ENCODE peak calls at places on chromosomes 5 and 9, in four cellular contexts. G is heart left ventricle, H is prostate gland, P is body of pancreas. V is an unnamed sample.

GRCh38 chr5:107671742-107672211 is 1.0 kb upstream of the EFNA5 start:
- DNase-seq in P (no peak), H (no peak), G (no peak), V (no peak)

GRCh38 chr5:167888395-167888794 is 403.1 kb upstream of the WWC1 start:
- DNase-seq in H (no peak), G (no peak), P (no peak), V (no peak)

GRCh38 chr5:95850391-95850894 is 27.9 kb upstream of the GLRX start:
- DNase-seq in H (no peak), P (peak), G (no peak), V (no peak)

GRCh38 chr9:129313331-129313955 is 135.4 kb upstream of the IER5L start:
- DNase-seq in P (no peak), H (no peak), G (no peak), V (peak)

GRCh38 chr9:87643111-87643650 is 82.7 kb upstream of the CTSL start:
- DNase-seq in P (peak), G (no peak), H (no peak), V (no peak)

GRCh38 chr5:154055225-154055624 is 16.5 kb downstream of the MFAP3 start:
- DNase-seq in G (no peak), P (no peak), H (no peak), V (no peak)

GRCh38 chr9:132488611-132489010 is 78.6 kb downstream of the CFAP77 start:
- DNase-seq in G (no peak), P (no peak), H (no peak), V (no peak)

GRCh38 chr5:170986598-170986997 is 124.8 kb downstream of the RANBP17 start:
- DNase-seq in G (no peak), P (no peak), H (no peak), V (no peak)

GRCh38 chr5:135541969-135542502 is 6.3 kb upstream of the NEUROG1 start:
- DNase-seq in P (no peak), H (no peak), G (no peak), V (peak)

GRCh38 chr9:116555102-116555501 is 132.0 kb upstream of the TRIM32 start:
- DNase-seq in G (peak), H (no peak), P (no peak), V (no peak)

GRCh38 chr5:164553851-164554250 is 1048.4 kb downstream of the MAT2B start:
- DNase-seq in G (no peak), H (no peak), P (no peak), V (no peak)

GRCh38 chr5:82707741-82708140 is 369.5 kb downstream of the TMEM167A start:
- DNase-seq in P (no peak), G (no peak), H (no peak), V (no peak)

GRCh38 chr5:71830626-71831539 is 111.8 kb downstream of the CARTPT start:
- DNase-seq in P (peak), H (peak), G (peak), V (peak)

GRCh38 chr5:143922718-143923117 is 110.8 kb downstream of the HMHB1 start:
- DNase-seq in P (no peak), H (no peak), G (no peak), V (no peak)

GRCh38 chr9:74577956-74578355 is 80.8 kb downstream of the RORB start:
- DNase-seq in H (no peak), P (no peak), G (no peak), V (no peak)

GRCh38 chr5:108386345-108387061 is 4.6 kb upstream of the FBXL17 start:
- DNase-seq in P (no peak), G (no peak), H (no peak), V (no peak)

GRCh38 chr9:107363511-107364182 is 80.6 kb downstream of the RAD23B start:
- DNase-seq in H (no peak), G (no peak), P (no peak), V (no peak)

GRCh38 chr5:160269017-160269416 is 39.7 kb downstream of the FABP6 start:
- DNase-seq in G (peak), H (peak), P (peak), V (peak)

GRCh38 chr9:17578577-17578910 is 322 bp upstream of the SH3GL2 start:
- DNase-seq in H (no peak), G (no peak), P (no peak), V (no peak)

GRCh38 chr5:87746341-87746740 is 333.6 kb upstream of the CCNH start:
- DNase-seq in H (no peak), P (no peak), G (no peak), V (no peak)

GRCh38 chr9:77663754-77664153 is 15.6 kb upstream of the GNA14 start:
- DNase-seq in P (peak), G (no peak), H (peak), V (no peak)

GRCh38 chr9:130860458-130861316 is 25.6 kb downstream of the ABL1 start:
- DNase-seq in H (no peak), G (peak), P (peak), V (peak)

GRCh38 chr9:137025120-137025966 is 2.7 kb downstream of the ABCA2 start:
- DNase-seq in G (no peak), H (peak), P (peak), V (no peak)

GRCh38 chr5:92552206-92553160 is 1028.5 kb downstream of the NR2F1-AS1 start:
- DNase-seq in P (no peak), G (no peak), H (no peak), V (no peak)

GRCh38 chr5:115440782-115441451 is 103.7 kb downstream of the FEM1C start:
- DNase-seq in G (no peak), H (no peak), P (no peak), V (no peak)

GRCh38 chr9:7879551-7880245 is 80.1 kb upstream of the DMAC1 start:
- DNase-seq in P (no peak), H (no peak), G (no peak), V (no peak)

GRCh38 chr5:80186634-80187033 is 69.2 kb downstream of the SERINC5 start:
- DNase-seq in P (no peak), G (no peak), H (no peak), V (no peak)

GRCh38 chr9:131277673-131278420 is 1.5 kb upstream of the FAM78A start:
- DNase-seq in G (peak), H (peak), P (peak), V (peak)

GRCh38 chr5:14635656-14636055 is 28.9 kb upstream of the OTULIN start:
- DNase-seq in G (no peak), H (no peak), P (no peak), V (no peak)

GRCh38 chr9:86098793-86099694 is at the start of gene GOLM1:
- DNase-seq in H (peak), G (peak), P (peak), V (no peak)
- TF ChIP-seq CTCF in H (no peak), G (no peak), P (peak), V (no peak)

DNA sequence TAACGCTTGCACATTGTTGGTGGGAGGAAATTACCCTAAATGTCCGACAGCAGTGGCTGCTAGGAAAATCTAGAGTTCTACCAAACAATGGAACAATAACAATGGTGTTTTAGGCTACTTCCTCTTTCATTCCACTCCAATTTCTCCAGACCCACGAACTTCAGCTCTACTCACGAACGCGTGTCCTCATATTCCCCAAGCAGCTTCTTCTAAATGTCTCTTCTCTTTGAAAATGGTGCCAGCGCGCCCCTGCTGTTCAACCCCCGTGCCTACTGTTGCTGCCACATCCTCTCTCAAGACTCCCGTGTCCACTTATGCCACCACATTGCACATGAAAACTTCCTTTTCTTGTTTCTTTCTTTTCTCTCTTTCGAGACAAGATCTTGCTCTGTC is 25.6 kb downstream of the OR2V2 start:
- DNase-seq in H (no peak), P (no peak), G (peak), V (no peak)
- H3K4me3 ChIP-seq in H (no peak), P (no peak), G (peak), V (no peak)

DNA sequence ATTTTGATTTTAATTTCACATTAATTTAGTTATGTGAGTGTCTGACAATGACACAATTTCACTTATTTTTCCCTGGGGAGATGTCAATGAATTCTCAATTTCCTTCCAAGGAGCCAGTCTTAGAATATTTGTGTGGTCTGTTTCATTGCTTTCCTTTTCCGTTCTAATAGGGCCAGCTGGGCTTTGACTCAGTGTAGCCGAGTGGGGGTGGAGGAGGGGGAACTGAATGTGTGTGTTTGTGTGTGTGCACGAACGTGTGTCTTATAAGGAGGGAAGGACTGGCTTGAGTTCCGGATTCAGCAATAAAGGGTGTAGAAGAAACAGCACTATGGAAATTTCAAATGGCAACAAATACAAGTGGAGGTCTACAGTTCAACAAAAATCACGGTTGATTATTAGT is 100.1 kb downstream of the BASP1 start:
- DNase-seq in H (no peak), G (no peak), P (no peak), V (no peak)
- TF ChIP-seq POLR2A in H (no peak), G (no peak), P (no peak), V (no peak)

DNA sequence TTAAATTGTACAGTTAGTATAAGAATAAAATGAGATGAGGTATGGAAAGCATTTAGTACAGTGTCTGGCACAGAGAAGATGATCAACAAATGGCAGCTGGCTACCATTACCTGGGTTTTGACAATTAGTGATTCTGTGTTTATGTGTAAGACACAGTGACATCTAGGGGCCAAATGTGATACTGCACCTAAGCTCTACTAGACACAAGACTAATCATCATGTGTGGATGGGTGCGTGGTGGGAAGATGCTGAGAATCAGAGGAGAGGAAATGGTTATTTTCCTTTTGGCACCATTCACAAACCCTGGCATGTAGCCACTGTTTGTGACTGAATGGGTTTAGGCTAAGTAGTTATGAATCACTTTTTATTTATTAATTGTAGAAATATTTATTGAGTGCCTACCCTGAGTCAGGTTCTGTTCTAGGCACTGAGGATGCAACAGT is 109.8 kb upstream of the TBC1D2 start:
- DNase-seq in H (no peak), P (no peak), G (no peak), V (no peak)
- TF ChIP-seq CTCF in H (peak), P (peak), G (peak), V (no peak)

GRCh38 chr9:93117924-93118862 is 15.9 kb downstream of the NINJ1 start:
- DNase-seq in H (no peak), G (peak), P (peak), V (no peak)

GRCh38 chr9:93119703-93119952 is 14.4 kb downstream of the NINJ1 start:
- DNase-seq in G (no peak), P (no peak), H (no peak), V (no peak)

GRCh38 chr9:93120846-93121315 is 13.2 kb downstream of the NINJ1 start:
- DNase-seq in G (no peak), P (no peak), H (no peak), V (no peak)

GRCh38 chr9:93119953-93120845 is 13.9 kb downstream of the NINJ1 start:
- DNase-seq in P (peak), H (peak), G (peak), V (peak)

GRCh38 chr9:93118863-93119702 is 15.0 kb downstream of the NINJ1 start:
- DNase-seq in P (peak), H (no peak), G (peak), V (peak)
- H3K4me3 ChIP-seq in P (no peak), H (no peak), G (no peak), V (no peak)

DNA sequence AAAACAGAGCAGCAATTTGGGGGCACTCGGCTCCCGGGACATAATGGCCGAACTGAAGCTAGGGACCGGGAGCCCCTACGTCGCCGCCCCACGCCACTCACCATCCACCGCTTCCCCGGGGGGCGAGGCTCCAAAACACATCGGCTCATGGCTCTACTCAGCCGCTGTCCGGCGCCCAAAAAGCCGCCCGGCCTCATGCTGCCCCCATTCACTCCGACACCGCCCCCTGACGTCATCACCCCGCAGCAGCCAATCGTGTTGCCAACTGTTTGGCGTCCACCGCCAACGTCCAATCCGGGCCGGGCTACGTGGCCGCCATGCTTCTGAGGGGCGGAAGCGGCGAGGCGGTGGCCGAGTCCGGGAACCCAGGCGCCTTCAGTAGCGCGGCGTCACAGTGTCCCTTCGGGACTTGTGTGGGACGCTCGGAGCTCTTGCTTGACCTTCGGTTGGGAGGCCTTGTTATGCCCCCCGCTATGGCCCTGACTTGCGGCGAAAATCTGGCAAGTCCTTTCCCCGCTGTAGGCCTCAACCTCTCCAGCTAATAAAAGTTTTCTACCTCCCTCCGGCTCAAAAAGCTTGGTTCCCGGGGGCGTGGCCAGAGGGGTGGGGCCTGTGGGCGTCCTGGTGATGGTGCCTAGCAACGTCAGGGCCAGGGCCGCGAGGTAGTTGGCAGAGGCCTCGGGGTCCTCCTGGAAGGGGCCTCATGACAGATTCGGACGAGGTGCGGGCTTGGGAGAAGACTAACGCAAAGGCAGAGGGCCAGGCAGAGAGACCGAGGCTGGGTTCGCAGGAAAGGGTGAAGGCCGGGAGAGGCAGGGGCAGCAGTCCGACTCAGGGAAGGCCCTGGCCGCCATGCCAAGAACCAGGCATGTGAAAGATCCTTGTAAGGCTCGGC is at the start of the genes PTRH1 and TTC16:
- DNase-seq in P (peak), H (peak), G (peak), V (peak)
- TF ChIP-seq POLR2A in P (peak), H (peak), G (no peak), V (no peak)

DNA sequence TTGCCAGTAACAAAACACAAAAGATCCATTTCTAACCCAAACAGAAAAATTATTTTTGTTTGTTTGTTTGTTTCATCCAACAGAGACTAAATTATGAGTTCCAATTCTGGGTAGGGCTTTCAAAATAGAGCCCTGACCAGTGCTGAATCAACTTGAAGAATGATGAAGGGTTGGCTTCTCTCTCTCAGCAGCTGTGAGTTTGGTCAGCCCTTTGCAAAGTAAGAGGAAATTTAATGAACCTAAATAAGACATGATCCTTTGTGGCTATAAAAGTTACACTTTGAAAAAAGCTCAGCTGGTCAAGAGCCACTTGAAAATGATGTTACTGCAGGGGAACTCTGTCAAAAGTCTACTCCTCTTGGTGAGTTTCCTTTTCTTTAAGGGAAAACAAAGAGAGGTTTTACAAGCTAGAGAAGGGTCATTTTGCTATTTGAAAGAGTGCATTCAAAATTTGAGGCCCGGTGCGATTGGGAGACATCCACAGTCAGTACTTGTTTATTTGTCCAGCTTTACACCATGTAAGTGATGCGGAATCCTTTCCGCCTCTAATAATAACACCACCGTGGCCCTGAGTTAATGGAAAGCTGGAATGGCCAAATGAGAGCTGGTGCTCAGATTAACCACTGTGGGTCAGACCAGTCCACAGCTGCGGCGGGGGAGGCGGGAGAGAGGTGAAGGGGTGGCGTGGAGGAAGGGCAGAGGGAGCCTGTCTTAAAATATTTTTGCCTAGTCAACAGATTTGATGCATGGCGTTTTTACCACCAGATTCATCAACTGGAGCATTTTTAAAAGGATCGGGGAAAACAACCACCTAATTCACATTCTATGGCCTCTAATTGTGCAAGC is 403.9 kb downstream of the TLE4 start:
- DNase-seq in P (no peak), H (no peak), G (no peak), V (no peak)
- TF ChIP-seq CTCF in P (no peak), H (no peak), G (no peak), V (no peak)

DNA sequence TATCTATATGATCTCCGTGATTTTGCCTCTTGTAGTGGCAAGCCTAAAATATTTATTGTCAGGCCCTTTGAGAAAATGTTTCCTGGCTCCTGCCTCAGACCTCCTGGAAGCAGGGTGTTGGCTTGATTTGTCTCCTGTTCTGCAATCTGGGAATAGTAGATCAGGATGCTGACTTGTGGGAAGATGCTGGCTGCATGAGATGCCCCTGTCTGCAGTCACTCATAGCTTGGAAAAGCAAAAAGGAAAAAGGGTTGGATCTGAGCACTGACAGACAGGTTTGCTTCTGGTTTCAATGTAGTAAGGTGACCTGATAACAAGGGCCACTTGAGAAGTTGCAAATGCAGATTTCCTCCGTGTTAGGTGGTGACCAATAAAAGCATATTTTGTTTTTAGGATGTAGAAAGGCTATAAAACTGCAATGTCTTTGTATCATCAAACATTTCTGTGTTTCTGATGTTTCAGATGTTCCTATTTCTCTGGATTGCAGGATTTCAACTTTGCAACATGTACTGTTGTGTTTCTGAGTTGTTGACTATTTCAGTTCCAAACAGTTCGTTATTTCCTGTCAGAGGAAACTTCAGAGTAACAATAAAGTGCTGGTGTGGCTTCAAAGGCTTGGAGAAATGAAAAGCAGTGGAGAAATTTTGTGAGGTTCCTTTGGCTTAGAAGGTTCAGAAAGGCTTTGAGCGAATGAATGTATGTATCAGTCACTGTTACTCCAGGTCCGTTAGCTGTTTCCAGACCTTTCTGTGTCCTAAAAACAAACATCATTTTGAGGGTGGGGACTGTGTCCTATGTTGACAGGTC is 17.0 kb downstream of the TJP2 start:
- DNase-seq in H (no peak), G (no peak), P (no peak), V (no peak)
- H3K4me3 ChIP-seq in H (no peak), G (no peak), P (no peak), V (no peak)